ENCODE peak calls at places on chromosomes 3 and 15, in four cellular contexts. R, H, S and V are unnamed samples.

GRCh38 chr3:128524374-128525299 is 31.6 kb upstream of the GATA2 start:
- DNase-seq in R (no peak), H (no peak), S (no peak), V (no peak)

GRCh38 chr3:33440328-33440577 is at the start of gene UBP1:
- DNase-seq in R (no peak), H (no peak), S (no peak), V (no peak)

GRCh38 chr3:194130211-194130610 is 5.7 kb upstream of the HES1 start:
- DNase-seq in R (no peak), H (no peak), S (no peak), V (no peak)

GRCh38 chr3:9622438-9622837 is 26.9 kb upstream of the MTMR14 start:
- DNase-seq in R (no peak), H (no peak), S (no peak), V (peak; percentile 52)

GRCh38 chr3:71468311-71469130 is 115.0 kb downstream of the FOXP1 start:
- DNase-seq in R (no peak), H (no peak), S (no peak), V (no peak)

GRCh38 chr3:140403559-140403958 is 274.3 kb upstream of the TRIM42 start:
- DNase-seq in R (no peak), H (no peak), S (no peak), V (no peak)

GRCh38 chr3:152211655-152212054 is 57.1 kb upstream of the MBNL1 start:
- DNase-seq in R (no peak), H (no peak), S (no peak), V (no peak)

GRCh38 chr15:101043911-101044624 is 124.9 kb downstream of the LRRK1 start:
- DNase-seq in R (no peak), H (no peak), S (no peak), V (no peak)

GRCh38 chr3:195258449-195259145 is 12.4 kb downstream of the XXYLT1 start:
- DNase-seq in R (no peak), H (no peak), S (no peak), V (no peak)

GRCh38 chr15:67010898-67011619 is 54.3 kb upstream of the SMAD3 start:
- DNase-seq in R (no peak), H (no peak), S (no peak), V (peak; percentile 31)

GRCh38 chr15:70214266-70214665 is 116.5 kb upstream of the TLE3 start:
- DNase-seq in R (no peak), H (no peak), S (no peak), V (no peak)